ENCODE peak calls at places on chromosomes 11 and 22, in five cellular contexts. Q is left ventricle myocardium inferior; S is CD4-positive, CD25-positive, alpha-beta regulatory T cell; A is kidney; M is stomach. K is an unnamed sample.

GRCh38 chr11:64762277-64762915 is 2.6 kb upstream of the PYGM start:
- DNase-seq in Q (no peak), S (peak; percentile 36), A (peak; percentile 74), M (peak; percentile 24), K (no peak)

GRCh38 chr11:102924851-102925380 is 30.6 kb downstream of the MMP13 start:
- DNase-seq in Q (no peak), S (no peak), A (no peak), M (no peak), K (no peak)

GRCh38 chr22:36999463-36999862 is 19.8 kb downstream of the TST start:
- DNase-seq in Q (no peak), S (no peak), A (no peak), M (no peak), K (no peak)

GRCh38 chr11:66279092-66279797 is 1.3 kb downstream of the CNIH2 start:
- DNase-seq in Q (no peak), S (no peak), A (no peak), M (no peak), K (no peak)

GRCh38 chr22:26461188-26461810 is 22.3 kb downstream of the HPS4 start:
- DNase-seq in Q (peak; percentile 42), S (peak; percentile 10), A (no peak), M (peak; percentile 71), K (peak; percentile 22)

GRCh38 chr11:116492600-116492999 is 280.2 kb downstream of the BUD13 start:
- DNase-seq in Q (no peak), S (no peak), A (no peak), M (no peak), K (no peak)

GRCh38 chr11:44607324-44607962 is 42.0 kb downstream of the CD82 start:
- DNase-seq in Q (no peak), S (no peak), A (no peak), M (no peak), K (no peak)

GRCh38 chr11:7473702-7474101 is 11.6 kb upstream of the OLFML1 start:
- DNase-seq in Q (no peak), S (no peak), A (no peak), M (no peak), K (no peak)

GRCh38 chr11:87374206-87374793 is 336.6 kb downstream of the TMEM135 start:
- DNase-seq in Q (no peak), S (no peak), A (no peak), M (no peak), K (no peak)

GRCh38 chr11:69245491-69246345 is 48.2 kb upstream of the MYEOV start:
- DNase-seq in Q (peak; percentile 51), S (no peak), A (peak; percentile 33), M (peak; percentile 23), K (no peak)

GRCh38 chr11:59901306-59901705 is 22.7 kb downstream of the OOSP3 start:
- DNase-seq in Q (no peak), S (no peak), A (no peak), M (no peak), K (no peak)

GRCh38 chr11:14547440-14547839 is 27.3 kb upstream of the PSMA1 start:
- DNase-seq in Q (no peak), S (no peak), A (no peak), M (no peak), K (no peak)

GRCh38 chr22:17446704-17447103 is 77.4 kb downstream of the CECR2 start:
- DNase-seq in Q (no peak), S (no peak), A (no peak), M (no peak), K (no peak)
- H3K9me3 ChIP-seq in Q (no peaks in the 10 kb centered on the region), S (no peaks in the 10 kb centered on the region), A (no peaks in the 10 kb centered on the region), M (no peaks in the 10 kb centered on the region), K (no peaks in the 10 kb centered on the region)

GRCh38 chr22:49119551-49119952 is 708.1 kb downstream of the BRD1 start:
- DNase-seq in Q (peak; percentile 26), S (no peak), A (no peak), M (no peak), K (no peak)
- H3K9me3 ChIP-seq in Q (no peaks in the 10 kb centered on the region), S (no peaks in the 10 kb centered on the region), A (no peaks in the 10 kb centered on the region), M (no peaks in the 10 kb centered on the region), K (no peaks in the 10 kb centered on the region)

GRCh38 chr11:99240192-99241030 is 219.7 kb downstream of the CNTN5 start:
- DNase-seq in Q (no peak), S (no peak), A (no peak), M (no peak), K (no peak)

GRCh38 chr11:99229544-99229943 is 208.8 kb downstream of the CNTN5 start:
- DNase-seq in Q (no peak), S (no peak), A (no peak), M (no peak), K (no peak)

DNA sequence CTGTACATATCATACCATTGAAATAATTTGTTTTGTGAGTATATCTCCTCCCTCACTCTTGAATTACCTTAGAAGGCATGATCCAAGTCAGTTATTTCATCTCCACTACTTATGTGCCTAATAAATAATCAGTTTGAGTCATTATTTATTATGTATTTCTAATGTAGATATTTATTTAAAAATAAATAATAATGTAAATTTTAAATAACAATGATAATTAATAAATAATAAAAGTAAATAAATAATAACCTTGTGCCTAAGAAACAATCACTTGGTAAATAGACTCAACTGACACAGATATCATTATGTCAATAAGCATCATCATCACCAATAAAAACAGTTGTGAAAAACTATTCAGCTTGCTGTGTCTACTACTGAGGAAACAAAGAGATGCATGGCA is 213.8 kb downstream of the CNTN5 start:
- DNase-seq in Q (no peak), S (no peak), A (no peak), M (no peak), K (no peak)
- H3K9me3 ChIP-seq in Q (peaks cover 13% of the 10 kb centered on the region), S (no peaks in the 10 kb centered on the region), A (no peaks in the 10 kb centered on the region), M (no peaks in the 10 kb centered on the region), K (no peaks in the 10 kb centered on the region)

DNA sequence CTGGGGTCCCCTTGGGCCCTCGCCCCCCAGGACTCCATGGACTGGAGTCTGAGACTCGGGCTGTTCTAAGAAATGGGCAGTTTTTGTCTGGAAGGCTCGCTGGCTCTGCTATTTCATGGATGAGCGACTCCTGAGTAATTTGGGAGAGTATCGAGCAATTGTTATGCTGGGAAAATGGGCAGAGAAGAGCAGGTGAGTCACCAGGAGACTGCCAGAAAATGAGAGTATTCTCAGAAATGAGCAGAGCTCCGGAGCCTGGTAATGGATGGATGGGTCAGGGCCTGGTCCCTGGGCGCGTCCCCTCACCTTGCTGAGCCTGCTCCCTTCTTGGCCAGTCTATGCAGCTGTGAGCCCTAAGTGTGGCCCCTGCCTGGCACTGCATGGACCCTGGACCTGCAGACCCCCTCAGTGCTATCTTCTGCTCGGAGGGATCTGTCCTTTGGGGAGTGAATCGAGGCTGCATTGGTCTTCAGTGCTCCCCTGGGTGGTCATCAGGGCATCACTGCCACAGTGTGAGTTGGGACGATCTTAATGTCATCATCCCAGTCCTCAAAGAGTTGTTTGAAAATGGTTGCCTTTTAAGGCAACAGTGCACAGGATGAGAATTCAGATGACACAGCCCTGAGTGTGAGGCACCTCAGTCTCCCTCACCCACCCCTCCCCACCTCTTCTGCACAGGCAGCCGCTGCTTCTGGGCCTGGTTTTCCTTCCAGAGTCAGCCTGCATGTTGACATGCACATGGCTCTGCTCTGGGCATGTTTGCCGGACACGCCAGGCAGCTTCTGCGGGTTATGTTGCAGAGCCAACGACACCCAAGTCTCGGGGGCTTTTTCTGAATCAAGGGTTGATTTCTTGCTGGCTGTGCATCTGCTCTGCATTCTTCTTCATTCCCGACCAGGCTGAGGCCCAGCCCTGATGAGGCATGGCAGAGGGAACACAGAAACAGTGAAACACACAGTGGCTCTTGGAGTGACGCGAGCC is 519.0 kb downstream of the TBC1D22A start:
- DNase-seq in Q (no peak), S (no peak), A (peak; percentile 61), M (no peak), K (no peak)
- H3K9me3 ChIP-seq in Q (no peaks in the 10 kb centered on the region), S (no peaks in the 10 kb centered on the region), A (no peaks in the 10 kb centered on the region), M (no peaks in the 10 kb centered on the region), K (no peaks in the 10 kb centered on the region)

GRCh38 chr11:29801561-29801960 is 215.3 kb downstream of the KCNA4 start:
- DNase-seq in Q (no peak), S (no peak), A (no peak), M (no peak), K (no peak)
- H3K9me3 ChIP-seq in Q (peaks cover 6% of the 10 kb centered on the region), S (peaks cover 2% of the 10 kb centered on the region), A (no peaks in the 10 kb centered on the region), M (no peaks in the 10 kb centered on the region), K (no peaks in the 10 kb centered on the region)

K was measured in T-helper 17 cell.